ENCODE peak calls at places on chromosomes 13 and 19, in four cellular contexts. Z is body of pancreas, E is thyroid gland, U is MM.1S. T is an unnamed sample. For H3K27me3, the result is how much of the 10 kb centered on the place peaks cover.

GRCh38 chr13:47433461-47434005 is 536.7 kb upstream of the HTR2A start:
- DNase-seq in Z (no peak), E (no peak), U (no peak), T (no peak)

GRCh38 chr13:80483157-80483556 is 142.2 kb upstream of the SPRY2 start:
- DNase-seq in Z (no peak), E (no peak), U (no peak), T (no peak)

GRCh38 chr19:5091576-5092215 is 122.8 kb downstream of the KDM4B start:
- DNase-seq in Z (peak), E (peak), U (no peak), T (no peak)

GRCh38 chr19:2273356-2274184 is 8.4 kb downstream of the PEAK3 start:
- DNase-seq in Z (peak), E (peak), U (peak), T (peak)

GRCh38 chr19:19460258-19460731 is 54.8 kb downstream of the GATAD2A start:
- DNase-seq in Z (no peak), E (no peak), U (no peak), T (peak)

GRCh38 chr19:40278361-40279045 is 6.6 kb downstream of the AKT2 start:
- DNase-seq in Z (no peak), E (peak), U (no peak), T (no peak)

GRCh38 chr13:19862511-19863313 is 737 bp downstream of the ZMYM5 start:
- DNase-seq in Z (peak), E (peak), U (peak), T (peak)

GRCh38 chr13:94267581-94267980 is 211.9 kb downstream of the DCT start:
- DNase-seq in Z (no peak), E (no peak), U (no peak), T (no peak)

GRCh38 chr19:15300533-15301194 is 31.7 kb downstream of the BRD4 start:
- DNase-seq in Z (no peak), E (no peak), U (no peak), T (no peak)

GRCh38 chr19:15283141-15283885 is 49.0 kb downstream of the BRD4 start:
- DNase-seq in Z (no peak), E (peak), U (no peak), T (no peak)

GRCh38 chr19:57063070-57063469 is 56.7 kb upstream of the USP29 start:
- DNase-seq in Z (no peak), E (no peak), U (no peak), T (no peak)

GRCh38 chr19:29841559-29842367 is 30.0 kb downstream of the CCNE1 start:
- DNase-seq in Z (no peak), E (peak), U (no peak), T (no peak)

GRCh38 chr13:37175996-37176395 is 70.5 kb upstream of the CSNK1A1L start:
- DNase-seq in Z (no peak), E (no peak), U (no peak), T (no peak)

GRCh38 chr13:67139551-67139950 is 90.6 kb downstream of the PCDH9 start:
- DNase-seq in Z (no peak), E (no peak), U (no peak), T (no peak)

GRCh38 chr13:35283856-35284255 is 192.6 kb downstream of the MAB21L1 start:
- DNase-seq in Z (no peak), E (no peak), U (no peak), T (no peak)

GRCh38 chr13:106815545-106815944 is 247.6 kb upstream of the ARGLU1 start:
- DNase-seq in Z (no peak), E (no peak), U (no peak), T (no peak)

GRCh38 chr19:37583340-37583739 is 11.3 kb downstream of the ZNF571 start:
- DNase-seq in Z (no peak), E (no peak), U (no peak), T (no peak)

GRCh38 chr13:80086304-80086721 is 254.6 kb downstream of the SPRY2 start:
- DNase-seq in Z (no peak), E (no peak), U (no peak), T (no peak)

GRCh38 chr19:7928741-7929701 is 3.1 kb upstream of the CTXN1 start:
- DNase-seq in Z (no peak), E (peak), U (no peak), T (peak)

GRCh38 chr19:43446746-43447489 is 18.5 kb downstream of the LYPD3 start:
- DNase-seq in Z (peak), E (peak), U (peak), T (peak)

GRCh38 chr19:51468545-51468920 is 9.8 kb upstream of the CEACAM18 start:
- DNase-seq in Z (no peak), E (no peak), U (no peak), T (no peak)

GRCh38 chr19:28482221-28482620 is 730.7 kb downstream of the UQCRFS1 start:
- DNase-seq in Z (no peak), E (peak), U (no peak), T (no peak)

GRCh38 chr19:50838239-50838638 is 4.9 kb upstream of the KLK15 start:
- DNase-seq in Z (no peak), E (peak), U (no peak), T (no peak)

GRCh38 chr19:29680447-29680846 is 15.2 kb downstream of the PLEKHF1 start:
- DNase-seq in Z (peak), E (peak), U (no peak), T (peak)

GRCh38 chr19:42068361-42068755 is 1.6 kb downstream of the GRIK5 start:
- DNase-seq in Z (no peak), E (peak), U (no peak), T (no peak)

GRCh38 chr13:110107568-110108347 is 199.2 kb downstream of the COL4A1 start:
- DNase-seq in Z (no peak), E (no peak), U (no peak), T (no peak)

GRCh38 chr13:77184455-77184854 is 142.4 kb downstream of the MYCBP2 start:
- DNase-seq in Z (no peak), E (no peak), U (peak), T (peak)

GRCh38 chr13:52695856-52696255 is 43.2 kb downstream of the SUGT1 start:
- DNase-seq in Z (no peak), E (no peak), U (no peak), T (peak)

GRCh38 chr19:16301999-16302694 is 22.5 kb upstream of the KLF2 start:
- DNase-seq in Z (no peak), E (no peak), U (no peak), T (peak)

GRCh38 chr13:75639426-75639825 is 3.3 kb downstream of the LMO7 start:
- DNase-seq in Z (no peak), E (no peak), U (no peak), T (peak)
- H3K4me3 ChIP-seq in Z (no peak), E (no peak), U (no peak), T (no peak)

GRCh38 chr19:13968999-13969398 is 16.7 kb downstream of the DCAF15 start:
- DNase-seq in Z (no peak), E (no peak), U (no peak), T (no peak)

GRCh38 chr19:13972368-13973155 is 20.3 kb downstream of the DCAF15 start:
- DNase-seq in Z (no peak), E (no peak), U (no peak), T (no peak)

GRCh38 chr19:13966684-13967128 is 14.4 kb downstream of the DCAF15 start:
- DNase-seq in Z (no peak), E (no peak), U (no peak), T (no peak)

GRCh38 chr19:13968383-13968935 is 16.1 kb downstream of the DCAF15 start:
- DNase-seq in Z (no peak), E (no peak), U (no peak), T (no peak)

GRCh38 chr19:13969897-13970296 is 17.6 kb downstream of the DCAF15 start:
- DNase-seq in Z (no peak), E (no peak), U (no peak), T (no peak)
- H3K27me3 ChIP-seq in Z (under half), E (under half), U (under half), T (under half)

DNA sequence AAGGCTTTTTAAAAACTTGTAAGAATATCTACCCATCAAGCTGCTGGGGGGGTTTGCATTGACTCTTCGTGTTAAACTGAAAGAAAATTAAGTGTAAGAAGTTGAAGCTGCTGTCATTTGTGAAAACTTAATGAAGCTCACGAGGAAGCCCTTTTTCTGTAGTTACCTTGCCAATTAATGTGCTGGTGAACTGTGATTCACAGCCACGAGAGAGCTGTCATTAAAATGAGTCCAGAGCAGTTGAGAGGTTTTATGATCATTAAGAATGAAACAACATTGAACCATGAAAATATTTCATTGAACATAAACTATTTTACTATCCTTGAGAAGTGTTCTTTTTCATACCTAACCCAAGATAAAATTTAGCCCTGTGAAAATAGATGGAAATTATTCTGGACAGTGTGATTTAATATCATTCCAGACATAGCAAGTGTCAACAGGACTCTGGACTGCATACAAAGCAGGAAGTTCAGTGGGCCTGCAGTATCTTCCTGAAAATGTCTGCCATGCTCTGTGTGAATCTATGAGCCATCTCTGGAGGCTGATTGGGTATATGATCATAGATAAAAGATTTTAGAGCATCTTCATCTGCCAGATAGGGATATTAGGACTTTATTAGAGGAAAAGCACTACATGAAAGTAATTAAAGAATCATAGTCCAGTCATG is 53.8 kb downstream of the DPY19L3 start:
- DNase-seq in Z (no peak), E (no peak), U (no peak), T (no peak)
- TF ChIP-seq CTCF in Z (no peak), E (no peak), U (no peak), T (no peak)

GRCh38 chr19:10979950-10980349 is 19.1 kb downstream of the SMARCA4 start:
- DNase-seq in Z (peak), E (no peak), U (peak), T (no peak)

GRCh38 chr19:10976200-10976892 is 15.5 kb downstream of the SMARCA4 start:
- DNase-seq in Z (no peak), E (no peak), U (no peak), T (no peak)

GRCh38 chr19:10977773-10978155 is 16.9 kb downstream of the SMARCA4 start:
- DNase-seq in Z (no peak), E (no peak), U (no peak), T (no peak)

GRCh38 chr19:10971107-10971715 is 10.4 kb downstream of the SMARCA4 start:
- DNase-seq in Z (no peak), E (no peak), U (no peak), T (no peak)

GRCh38 chr19:10975374-10976036 is 14.7 kb downstream of the SMARCA4 start:
- DNase-seq in Z (peak), E (peak), U (no peak), T (no peak)
- H3K4me3 ChIP-seq in Z (no peak), E (no peak), U (no peak), T (no peak)

GRCh38 chr13:25371158-25371557 is 616 bp upstream of the ATP8A2 start:
- DNase-seq in Z (no peak), E (no peak), U (no peak), T (no peak)
- H3K27me3 ChIP-seq in Z (under half), E (under half), U (under half), T (under half)

DNA sequence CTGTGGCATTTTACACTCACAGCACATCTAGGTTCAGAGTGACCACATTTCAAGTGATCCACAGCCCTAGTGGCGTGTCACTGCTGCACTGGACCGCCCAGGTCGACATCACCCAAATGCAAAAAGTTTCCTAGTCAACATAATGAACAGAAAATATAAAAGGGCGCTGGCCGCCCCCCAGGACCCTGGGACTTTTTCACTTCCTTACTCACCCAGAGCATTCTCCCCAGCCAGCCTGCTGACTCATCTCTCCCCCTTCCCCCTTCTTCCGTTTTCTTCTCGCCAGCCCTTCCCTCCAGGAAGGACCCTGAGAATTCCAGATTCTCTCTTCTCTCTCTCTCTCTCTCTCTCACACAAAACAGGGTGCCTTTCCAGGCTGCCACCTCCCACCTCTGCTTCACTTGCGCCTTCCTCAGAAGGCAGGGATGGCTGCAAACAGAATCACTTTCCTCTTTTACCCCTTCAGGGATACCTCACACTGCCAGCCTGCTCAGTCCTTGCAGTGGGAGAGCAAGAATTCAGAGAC is 21.0 kb upstream of the GRWD1 start:
- DNase-seq in Z (no peak), E (no peak), U (no peak), T (no peak)
- TF ChIP-seq CTCF in Z (no peak), E (no peak), U (no peak), T (no peak)

GRCh38 chr19:35510626-35510964 is 2.9 kb downstream of the DMKN start:
- DNase-seq in Z (no peak), E (no peak), U (no peak), T (no peak)

GRCh38 chr19:35509861-35510625 is 3.4 kb downstream of the DMKN start:
- DNase-seq in Z (peak), E (peak), U (peak), T (peak)

GRCh38 chr19:35507561-35507960 is 5.9 kb downstream of the DMKN start:
- DNase-seq in Z (no peak), E (no peak), U (no peak), T (no peak)

GRCh38 chr19:35508129-35508528 is 5.3 kb downstream of the DMKN start:
- DNase-seq in Z (no peak), E (no peak), U (no peak), T (no peak)

GRCh38 chr19:35509018-35509652 is 4.3 kb downstream of the DMKN start:
- DNase-seq in Z (peak), E (peak), U (no peak), T (peak)
- H3K4me3 ChIP-seq in Z (peak), E (peak), U (no peak), T (peak)